ENCODE peak calls at places on chromosomes 1 and 21, in eight cellular contexts. V, E, H, J, S, X, R and U are unnamed samples.

GRCh38 chr1:119829636-119830035 is 18.4 kb upstream of the REG4 start:
- DNase-seq in H (peak), J (no peak), X (no peak), E (no peak), S (no peak), R (no peak), V (no peak), U (no peak)

GRCh38 chr21:44750675-44751025 is 39.3 kb upstream of the TSPEAR start:
- DNase-seq in V (no peak), S (no peak), X (no peak), J (no peak), E (no peak), H (no peak), R (no peak), U (no peak)

GRCh38 chr1:245155186-245156040 is 628 bp downstream of the KIF26B start:
- DNase-seq in J (peak), R (no peak), H (peak), V (no peak), E (no peak), X (peak), S (peak), U (peak)

GRCh38 chr1:47438321-47439150 is 692 bp downstream of the FOXD2 start:
- DNase-seq in H (peak), X (no peak), E (no peak), V (peak), J (peak), R (peak), S (peak), U (peak)

GRCh38 chr1:26724938-26725337 is 29.1 kb downstream of the ARID1A start:
- DNase-seq in R (no peak), H (no peak), X (no peak), E (no peak), V (no peak), S (no peak), J (no peak), U (no peak)

GRCh38 chr1:43974443-43975248 is at the start of gene ATP6V0B:
- DNase-seq in H (peak), S (peak), E (peak), R (peak), J (peak), V (peak), X (peak), U (peak)

GRCh38 chr1:180857947-180858768 is 54.5 kb upstream of the KIAA1614 start:
- DNase-seq in X (no peak), S (no peak), E (no peak), J (no peak), V (no peak), R (no peak), H (peak), U (no peak)

GRCh38 chr1:65310078-65310587 is 790 bp downstream of the DNAJC6 start:
- DNase-seq in V (no peak), S (no peak), J (no peak), X (no peak), H (no peak), R (no peak), E (no peak), U (no peak)

GRCh38 chr21:43866233-43866632 is 1.2 kb downstream of the AGPAT3 start:
- DNase-seq in X (peak), E (no peak), S (no peak), R (peak), J (peak), V (peak), H (peak), U (no peak)

GRCh38 chr1:101366513-101367215 is 129.8 kb downstream of the S1PR1 start:
- DNase-seq in J (no peak), H (peak), X (no peak), E (no peak), S (no peak), R (no peak), V (no peak), U (no peak)

GRCh38 chr1:75727571-75727970 is 3.1 kb downstream of the ACADM start:
- DNase-seq in H (no peak), V (no peak), R (no peak), E (no peak), J (no peak), X (no peak), S (no peak), U (no peak)

GRCh38 chr1:204417231-204417997 is 5.8 kb upstream of the PPP1R15B start:
- DNase-seq in S (no peak), H (peak), X (no peak), V (no peak), J (peak), R (peak), E (peak), U (no peak)

GRCh38 chr1:231857609-231858008 is 231.0 kb downstream of the DISC1 start:
- DNase-seq in R (no peak), V (no peak), S (no peak), X (no peak), E (no peak), J (no peak), H (no peak), U (no peak)

GRCh38 chr1:23478896-23479790 is 4.8 kb downstream of the ASAP3 start:
- DNase-seq in H (peak), X (no peak), S (peak), V (peak), E (peak), J (no peak), R (peak), U (no peak)

GRCh38 chr21:29771491-29772066 is 168.2 kb downstream of the GRIK1 start:
- DNase-seq in J (no peak), V (no peak), H (no peak), E (no peak), S (no peak), R (no peak), X (no peak), U (no peak)

GRCh38 chr1:173190101-173190895 is 16.8 kb downstream of the TNFSF4 start:
- DNase-seq in X (no peak), H (peak), R (peak), V (no peak), E (peak), J (no peak), S (no peak), U (no peak)

GRCh38 chr1:8970870-8971337 is 25.2 kb downstream of the CA6 start:
- DNase-seq in J (peak), E (no peak), X (peak), V (peak), H (no peak), R (no peak), S (no peak), U (no peak)

GRCh38 chr1:67052741-67053534 is 1.0 kb downstream of the SLC35D1 start:
- DNase-seq in J (peak), V (peak), S (peak), X (peak), E (peak), R (peak), H (peak), U (no peak)

GRCh38 chr1:5911157-5911556 is 81.1 kb downstream of the NPHP4 start:
- DNase-seq in X (no peak), V (no peak), S (no peak), H (no peak), J (no peak), E (no peak), R (no peak), U (no peak)

GRCh38 chr1:192732787-192733186 is 76.1 kb upstream of the RGS2 start:
- DNase-seq in H (no peak), X (no peak), S (no peak), R (no peak), J (peak), E (peak), V (no peak), U (no peak)

GRCh38 chr1:185821612-185822385 is 87.6 kb downstream of the HMCN1 start:
- DNase-seq in H (peak), R (no peak), X (no peak), E (no peak), J (peak), S (no peak), V (no peak), U (no peak)

GRCh38 chr1:57061369-57061768 is 95.6 kb upstream of the C8B start:
- DNase-seq in V (no peak), J (peak), H (peak), R (no peak), S (no peak), X (no peak), E (peak), U (no peak)

GRCh38 chr1:33971018-33971710 is 107.3 kb downstream of the HMGB4 start:
- DNase-seq in H (peak), S (no peak), R (no peak), J (no peak), X (no peak), E (no peak), V (no peak), U (no peak)

GRCh38 chr1:165772739-165773138 is 4.1 kb upstream of the TMCO1 start:
- DNase-seq in R (no peak), E (no peak), X (no peak), S (no peak), J (no peak), H (no peak), V (no peak), U (no peak)

GRCh38 chr1:227897704-227898438 is 49.9 kb downstream of the WNT9A start:
- DNase-seq in V (peak), R (no peak), H (no peak), S (no peak), X (no peak), J (no peak), E (no peak), U (peak)

GRCh38 chr1:31633117-31633516 is 11.6 kb downstream of the PEF1 start:
- DNase-seq in S (peak), J (peak), V (no peak), H (peak), E (peak), X (peak), R (peak), U (no peak)
- TF ChIP-seq CTCF in S (peak), J (peak), V (peak), H (peak), E (peak), X (peak), R (peak), U (no peak)

GRCh38 chr1:145960468-145961108 is 2.8 kb upstream of the LIX1L start:
- DNase-seq in H (peak), S (peak), J (peak), E (peak), X (peak), V (peak), R (peak), U (peak)
- TF ChIP-seq CTCF in H (peak), S (peak), J (no peak), E (peak), X (no peak), V (peak), R (no peak), U (no peak)

GRCh38 chr1:40305451-40305850 is 11.6 kb downstream of the COL9A2 start:
- DNase-seq in R (no peak), H (no peak), E (no peak), J (peak), V (no peak), X (no peak), S (no peak), U (no peak)
- TF ChIP-seq CTCF in R (no peak), H (peak), E (peak), J (peak), V (no peak), X (no peak), S (no peak), U (no peak)

GRCh38 chr1:209196140-209196539 is 387.4 kb upstream of the CAMK1G start:
- DNase-seq in E (no peak), J (no peak), S (no peak), R (no peak), V (no peak), X (no peak), H (no peak), U (no peak)

GRCh38 chr1:209202826-209203439 is 380.6 kb upstream of the CAMK1G start:
- DNase-seq in R (no peak), H (peak), X (peak), V (no peak), J (peak), S (peak), E (peak), U (no peak)

GRCh38 chr1:209198926-209199325 is 384.6 kb upstream of the CAMK1G start:
- DNase-seq in R (no peak), J (no peak), X (no peak), V (no peak), E (no peak), S (no peak), H (no peak), U (no peak)

GRCh38 chr1:209199371-209199770 is 384.1 kb upstream of the CAMK1G start:
- DNase-seq in E (no peak), X (no peak), V (no peak), H (no peak), J (no peak), R (no peak), S (no peak), U (no peak)

DNA sequence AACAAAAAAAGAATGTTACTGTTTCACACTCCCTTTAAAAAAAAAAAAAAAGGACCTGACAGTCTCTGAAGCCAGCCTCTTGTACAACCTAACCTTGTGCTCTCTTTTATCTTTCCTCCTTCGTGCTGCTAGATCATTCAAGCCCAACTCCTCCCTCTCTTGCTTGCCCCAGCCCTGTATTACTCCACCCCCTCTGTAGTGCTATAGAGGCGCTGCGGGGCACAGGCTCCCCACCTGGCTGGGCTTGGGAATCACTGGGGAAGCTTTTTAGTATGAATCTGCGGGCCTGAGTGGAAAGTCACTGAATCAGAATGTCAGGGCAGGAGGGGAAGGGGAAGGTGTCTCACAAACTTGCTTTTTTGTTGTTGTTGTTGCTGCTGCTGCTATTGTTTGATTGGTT is 383.7 kb upstream of the CAMK1G start:
- DNase-seq in S (peak), H (no peak), E (no peak), J (no peak), R (no peak), X (no peak), V (no peak), U (no peak)
- TF ChIP-seq CTCF in S (no peak), H (no peak), E (no peak), J (no peak), R (no peak), X (no peak), V (no peak), U (no peak)

GRCh38 chr1:94792473-94792875 is 27.7 kb upstream of the SLC44A3 start:
- DNase-seq in H (peak), S (no peak), X (peak), E (no peak), R (no peak), J (peak), V (peak), U (no peak)
- TF ChIP-seq CTCF in H (peak), S (no peak), X (no peak), E (no peak), R (peak), J (peak), V (peak), U (no peak)